ENCODE peak calls at places on chromosomes 3 and 15, in nine cellular contexts. J, Y, N, K, R, Z, S, O and V are unnamed samples.

GRCh38 chr3:193595939-193596487 is 3.0 kb downstream of the OPA1 start:
- DNase-seq in S (no peak), J (no peak), R (no peak), K (no peak), Y (no peak), Z (no peak), N (no peak), O (no peak), V (no peak)

GRCh38 chr3:8279476-8279875 is 222.1 kb upstream of the LMCD1 start:
- DNase-seq in K (no peak), N (no peak), Z (no peak), R (no peak), Y (no peak), J (no peak), O (no peak), S (no peak), V (no peak)

GRCh38 chr3:148101061-148101460 is 596.6 kb upstream of the AGTR1 start:
- DNase-seq in O (no peak), S (no peak), N (no peak), J (no peak), K (no peak), Z (peak; percentile 64), Y (no peak), R (no peak), V (no peak)

GRCh38 chr3:50478051-50478450 is 25.4 kb downstream of the CACNA2D2 start:
- DNase-seq in J (no peak), Z (no peak), R (peak; percentile 37), K (no peak), S (no peak), N (no peak), O (no peak), Y (no peak), V (no peak)

GRCh38 chr15:100569406-100569805 is 32.6 kb downstream of the LINS1 start:
- DNase-seq in K (no peak), Y (no peak), N (no peak), J (no peak), R (no peak), O (no peak), Z (no peak), S (no peak), V (no peak)

GRCh38 chr15:76162784-76163428 is 103.1 kb downstream of the TMEM266 start:
- DNase-seq in Y (no peak), O (no peak), S (no peak), J (no peak), N (no peak), Z (no peak), R (no peak), K (no peak), V (no peak)

GRCh38 chr3:156688849-156689452 is 14.6 kb downstream of the TIPARP start:
- DNase-seq in S (no peak), J (no peak), R (no peak), K (no peak), Y (no peak), O (no peak), N (no peak), Z (no peak), V (no peak)

GRCh38 chr3:134463676-134464611 is 21.8 kb downstream of the ANAPC13 start:
- DNase-seq in O (peak; percentile 92), N (no peak), S (peak; percentile 28), K (peak; percentile 69), R (no peak), Y (no peak), J (peak; percentile 94), Z (peak; percentile 99), V (no peak)

GRCh38 chr15:60673156-60673555 is 194.2 kb upstream of the ICE2 start:
- DNase-seq in J (no peak), K (no peak), Y (no peak), O (no peak), Z (no peak), R (no peak), S (no peak), N (no peak), V (no peak)

GRCh38 chr3:69568926-69569325 is 170.3 kb upstream of the MITF start:
- DNase-seq in Y (no peak), N (no peak), R (no peak), K (no peak), S (no peak), J (no peak), O (no peak), Z (no peak), V (no peak)

GRCh38 chr3:12999147-13000140 is 73.8 kb downstream of the IQSEC1 start:
- DNase-seq in J (peak; percentile 90), Y (no peak), S (no peak), O (peak; percentile 65), Z (no peak), N (peak; percentile 80), K (no peak), R (no peak), V (peak; percentile 67)

GRCh38 chr3:192986399-192986798 is 68.7 kb upstream of the MB21D2 start:
- DNase-seq in Y (no peak), R (no peak), N (no peak), S (no peak), J (no peak), K (no peak), Z (no peak), O (no peak), V (no peak)

GRCh38 chr15:31125061-31125460 is 23.5 kb upstream of the TRPM1 start:
- DNase-seq in Z (no peak), K (no peak), R (no peak), O (no peak), Y (no peak), N (no peak), J (no peak), S (no peak), V (no peak)

GRCh38 chr3:183324083-183324482 is 71.0 kb downstream of the B3GNT5 start:
- DNase-seq in J (no peak), S (no peak), Z (peak; percentile 55), K (no peak), N (no peak), O (no peak), R (no peak), Y (no peak), V (no peak)

GRCh38 chr15:29612096-29612495 is 210.2 kb downstream of the TJP1 start:
- DNase-seq in Z (peak; percentile 85), O (no peak), N (no peak), J (no peak), K (no peak), R (no peak), Y (no peak), S (peak; percentile 13), V (no peak)

GRCh38 chr3:101780661-101781060 is 1.6 kb downstream of the NXPE3 start:
- DNase-seq in J (no peak), R (no peak), Y (no peak), N (no peak), O (peak; percentile 36), K (no peak), Z (peak; percentile 85), S (no peak), V (no peak)

GRCh38 chr3:15325228-15325627 is 7.2 kb downstream of the SH3BP5 start:
- DNase-seq in J (no peak), Y (no peak), N (no peak), Z (peak; percentile 89), K (no peak), O (peak; percentile 57), R (no peak), S (no peak), V (no peak)

GRCh38 chr3:22960326-22960984 is 242.7 kb upstream of the UBE2E2 start:
- DNase-seq in R (peak; percentile 37), Z (peak; percentile 3), J (peak; percentile 68), Y (no peak), S (peak; percentile 22), O (peak; percentile 54), K (peak; percentile 33), N (peak; percentile 32), V (peak; percentile 21)

GRCh38 chr3:128060473-128061381 is 8.5 kb downstream of the SEC61A1 start:
- DNase-seq in O (no peak), N (no peak), Z (peak; percentile 98), J (no peak), Y (no peak), K (no peak), R (no peak), S (no peak), V (no peak)

GRCh38 chr3:43883729-43884396 is 193.1 kb downstream of the ABHD5 start:
- DNase-seq in N (no peak), K (no peak), R (no peak), Z (no peak), Y (no peak), J (no peak), O (no peak), S (no peak), V (no peak)

GRCh38 chr3:43876648-43877047 is 185.9 kb downstream of the ABHD5 start:
- DNase-seq in S (no peak), J (no peak), Z (no peak), O (no peak), N (no peak), R (no peak), K (no peak), Y (no peak), V (no peak)

GRCh38 chr3:43874290-43874689 is 183.6 kb downstream of the ABHD5 start:
- DNase-seq in O (no peak), J (no peak), S (no peak), Y (no peak), R (no peak), K (no peak), N (no peak), Z (no peak), V (no peak)

GRCh38 chr3:43882976-43883680 is 192.4 kb downstream of the ABHD5 start:
- DNase-seq in R (no peak), K (no peak), Y (no peak), N (no peak), S (no peak), J (no peak), O (no peak), Z (no peak), V (no peak)

GRCh38 chr3:43879166-43879565 is 188.4 kb downstream of the ABHD5 start:
- DNase-seq in J (no peak), N (peak; percentile 56), K (peak; percentile 41), R (no peak), S (peak; percentile 30), Y (no peak), Z (no peak), O (no peak), V (peak; percentile 63)
- TF ChIP-seq CTCF in J (no peak), N (peak; percentile 6), K (peak; percentile 38), R (peak; percentile 55), S (no peak), Y (no peak), Z (peak; percentile 19), O (no peak), V (peak; percentile 64)

GRCh38 chr3:100577382-100578008 is 31.9 kb upstream of the ADGRG7 start:
- DNase-seq in Z (no peak), J (no peak), N (no peak), R (no peak), K (no peak), O (no peak), S (no peak), Y (no peak), V (no peak)
- TF ChIP-seq CTCF in Z (no peak), J (no peak), N (no peak), R (no peak), K (no peak), O (no peak), S (no peak), Y (no peak), V (no peak)

GRCh38 chr3:25897019-25897418 is 107.1 kb downstream of the OXSM start:
- DNase-seq in N (peak; percentile 49), J (no peak), K (peak; percentile 31), O (no peak), R (peak; percentile 14), S (peak; percentile 51), Y (no peak), Z (no peak), V (peak; percentile 58)
- TF ChIP-seq CTCF in N (peak; percentile 75), J (no peak), K (peak; percentile 53), O (no peak), R (peak; percentile 58), S (peak; percentile 45), Y (no peak), Z (peak; percentile 22), V (peak; percentile 71)

GRCh38 chr3:66029014-66029413 is 9.7 kb downstream of the MAGI1 start:
- DNase-seq in S (no peak), J (no peak), R (no peak), N (no peak), Z (no peak), O (no peak), Y (no peak), K (no peak), V (no peak)
- TF ChIP-seq CTCF in S (no peak), J (no peak), R (no peak), N (no peak), Z (no peak), O (no peak), Y (no peak), K (no peak), V (no peak)